ENCODE peak calls at places on chromosomes 4 and X, in six cellular contexts. C, N, I, O, G and E are unnamed samples. For H3K36me3, the result is how much of the 10 kb centered on the place peaks cover.

GRCh38 chrX:31036895-31037294 is 34.9 kb downstream of the FTHL17 start:
- DNase-seq in C (peak), N (peak), I (peak), O (no peak), G (peak), E (no peak)

GRCh38 chrX:72365126-72365525 is 59.4 kb upstream of the CITED1 start:
- DNase-seq in C (no peak), N (no peak), I (no peak), O (no peak), G (no peak), E (no peak)

GRCh38 chr4:80069837-80070788 is 2.9 kb downstream of the ANTXR2 start:
- DNase-seq in C (no peak), N (no peak), I (no peak), O (no peak), G (peak), E (no peak)

GRCh38 chr4:40844261-40844660 is 94.5 kb downstream of the NSUN7 start:
- DNase-seq in C (no peak), N (no peak), I (no peak), O (peak), G (no peak), E (no peak)

GRCh38 chr4:110197421-110198398 is 705 bp downstream of the ELOVL6 start:
- DNase-seq in C (no peak), N (peak), I (no peak), O (peak), G (no peak), E (no peak)

GRCh38 chr4:126046081-126046614 is 731.4 kb downstream of the FAT4 start:
- DNase-seq in C (no peak), N (no peak), I (no peak), O (no peak), G (no peak), E (no peak)

GRCh38 chrX:19824603-19825002 is 62.8 kb downstream of the SH3KBP1 start:
- DNase-seq in C (no peak), N (no peak), I (no peak), O (no peak), G (no peak), E (no peak)

GRCh38 chr4:155809835-155810234 is 51.0 kb downstream of the GUCY1B1 start:
- DNase-seq in C (peak), N (no peak), I (no peak), O (no peak), G (peak), E (no peak)

GRCh38 chr4:105186701-105187158 is 40.1 kb downstream of the TET2 start:
- DNase-seq in C (no peak), N (no peak), I (no peak), O (no peak), G (no peak), E (no peak)

GRCh38 chr4:87679449-87680169 is 29.5 kb downstream of the DMP1 start:
- DNase-seq in C (peak), N (peak), I (no peak), O (peak), G (peak), E (no peak)

GRCh38 chr4:148238797-148239196 is 203.4 kb downstream of the NR3C2 start:
- DNase-seq in C (no peak), N (peak), I (no peak), O (no peak), G (no peak), E (no peak)

GRCh38 chr4:137032242-137032641 is 500.1 kb downstream of the PCDH18 start:
- DNase-seq in C (no peak), N (no peak), I (no peak), O (no peak), G (no peak), E (no peak)

GRCh38 chr4:147928400-147928799 is 196.5 kb downstream of the ARHGAP10 start:
- DNase-seq in C (no peak), N (no peak), I (no peak), O (no peak), G (no peak), E (no peak)

GRCh38 chr4:5152521-5152920 is 101.2 kb downstream of the STK32B start:
- DNase-seq in C (no peak), N (no peak), I (no peak), O (no peak), G (no peak), E (no peak)

GRCh38 chrX:37383313-37383712 is 34.1 kb downstream of the PRRG1 start:
- DNase-seq in C (no peak), N (no peak), I (no peak), O (no peak), G (no peak), E (no peak)

GRCh38 chrX:11588097-11588496 is 77.6 kb downstream of the ARHGAP6 start:
- DNase-seq in C (no peak), N (no peak), I (no peak), O (no peak), G (no peak), E (no peak)

GRCh38 chr4:123986268-123986798 is 589.7 kb downstream of the SPRY1 start:
- DNase-seq in C (no peak), N (peak), I (no peak), O (peak), G (no peak), E (no peak)

GRCh38 chr4:109921384-109921808 is 8.7 kb downstream of the EGF start:
- DNase-seq in C (no peak), N (no peak), I (no peak), O (no peak), G (no peak), E (no peak)

GRCh38 chr4:1445716-1446445 is 39.6 kb upstream of the NKX1-1 start:
- DNase-seq in C (no peak), N (no peak), I (no peak), O (peak), G (no peak), E (no peak)

GRCh38 chr4:107058828-107059227 is 22.7 kb upstream of the DKK2 start:
- DNase-seq in C (no peak), N (no peak), I (no peak), O (no peak), G (no peak), E (no peak)

GRCh38 chr4:88759039-88759631 is 61.5 kb upstream of the NAP1L5 start:
- DNase-seq in C (peak), N (no peak), I (no peak), O (no peak), G (no peak), E (no peak)

GRCh38 chrX:115892787-115893671 is 277.5 kb upstream of the AGTR2 start:
- DNase-seq in C (peak), N (peak), I (peak), O (peak), G (peak), E (peak)

GRCh38 chrX:9282325-9282724 is 182.5 kb upstream of the TBL1X start:
- DNase-seq in C (no peak), N (no peak), I (no peak), O (no peak), G (no peak), E (no peak)

GRCh38 chr4:71978192-71978845 is 53.5 kb upstream of the NPFFR2 start:
- DNase-seq in C (no peak), N (no peak), I (no peak), O (no peak), G (no peak), E (no peak)

GRCh38 chrX:97704881-97705280 is 821.2 kb downstream of the RPA4 start:
- DNase-seq in C (no peak), N (no peak), I (no peak), O (no peak), G (no peak), E (no peak)

GRCh38 chr4:34486964-34487363 is 1757.3 kb downstream of the ARAP2 start:
- DNase-seq in C (no peak), N (no peak), I (no peak), O (no peak), G (no peak), E (no peak)

GRCh38 chr4:12926189-12927066 is 557.7 kb downstream of the RAB28 start:
- DNase-seq in C (peak), N (no peak), I (no peak), O (no peak), G (no peak), E (no peak)

GRCh38 chrX:65647801-65648200 is 19.7 kb upstream of the MSN start:
- DNase-seq in C (no peak), N (no peak), I (no peak), O (no peak), G (no peak), E (no peak)

GRCh38 chrX:65643786-65644111 is 23.7 kb upstream of the MSN start:
- DNase-seq in C (no peak), N (no peak), I (no peak), O (no peak), G (no peak), E (no peak)

GRCh38 chrX:65643046-65643785 is 24.2 kb upstream of the MSN start:
- DNase-seq in C (no peak), N (no peak), I (no peak), O (no peak), G (no peak), E (peak)

GRCh38 chrX:65644621-65645287 is 22.7 kb upstream of the MSN start:
- DNase-seq in C (no peak), N (peak), I (peak), O (peak), G (peak), E (peak)
- TF ChIP-seq POLR2AphosphoS5 in C (no peak), N (no peak), I (peak), O (peak), G (no peak), E (no peak)

DNA sequence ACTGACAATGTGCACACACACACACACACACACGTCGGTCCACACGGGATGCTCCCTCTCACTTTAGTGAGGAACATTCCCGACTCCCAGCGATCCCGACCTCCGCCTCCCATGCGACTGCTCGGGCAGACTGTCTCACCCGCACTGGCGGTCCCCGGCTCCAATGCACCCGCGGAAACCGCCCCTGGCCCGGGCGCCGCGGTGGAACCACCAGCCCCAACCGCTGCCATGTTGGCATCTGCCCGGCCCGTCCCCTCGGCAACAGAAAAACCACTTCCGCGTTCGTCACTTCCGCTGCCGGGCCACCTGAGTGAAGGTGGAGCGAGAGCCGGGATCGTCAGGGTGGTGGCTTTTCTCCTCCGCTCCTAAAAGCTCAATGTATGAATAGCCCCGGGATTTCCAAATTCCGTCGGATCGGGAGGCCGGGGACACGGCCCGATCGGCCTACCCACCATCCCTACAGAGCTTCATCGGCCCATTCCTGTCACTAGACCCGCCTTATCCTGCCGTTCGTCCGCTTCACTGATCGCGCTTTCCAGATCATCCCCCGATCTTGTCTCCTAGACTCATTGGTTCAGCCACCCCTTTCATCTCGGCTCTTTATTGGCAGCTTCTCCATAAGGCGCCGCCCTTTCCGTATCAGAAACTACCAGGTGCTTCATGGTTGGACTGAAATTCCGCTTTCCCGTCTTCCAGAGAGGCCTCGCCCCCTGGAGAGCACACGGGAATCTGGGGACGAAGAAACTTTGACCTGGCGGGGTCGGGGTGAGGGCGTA is at the start of gene SLC35A2:
- DNase-seq in C (peak), N (peak), I (peak), O (peak), G (peak), E (peak)
- TF ChIP-seq POLR2A in C (peak), N (peak), I (peak), O (peak), G (peak), E (peak)

DNA sequence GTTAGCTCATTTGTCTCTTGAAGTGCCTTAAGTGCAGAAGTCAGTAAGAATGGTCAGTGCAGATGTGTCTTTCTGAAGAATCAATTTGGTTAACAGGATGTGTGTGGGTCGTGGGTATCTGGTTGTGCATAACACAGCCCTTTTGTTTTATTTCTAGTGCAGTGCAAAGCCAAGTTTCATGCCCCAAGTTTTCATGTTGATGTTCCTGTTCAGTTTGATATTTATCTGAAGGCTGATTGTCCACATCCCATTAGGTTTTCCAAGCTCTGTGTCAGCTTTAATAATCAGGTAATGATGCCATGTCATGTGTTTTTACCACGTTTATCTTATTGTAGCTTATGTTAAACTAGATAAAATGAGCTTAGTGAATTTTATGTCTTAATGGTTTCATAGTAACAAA is 27.4 kb downstream of the TRAPPC11 start:
- DNase-seq in C (no peak), N (no peak), I (no peak), O (no peak), G (no peak), E (no peak)
- H3K36me3 ChIP-seq in C (under half), N (under half), I (half or more), O (under half), G (under half), E (under half)

DNA sequence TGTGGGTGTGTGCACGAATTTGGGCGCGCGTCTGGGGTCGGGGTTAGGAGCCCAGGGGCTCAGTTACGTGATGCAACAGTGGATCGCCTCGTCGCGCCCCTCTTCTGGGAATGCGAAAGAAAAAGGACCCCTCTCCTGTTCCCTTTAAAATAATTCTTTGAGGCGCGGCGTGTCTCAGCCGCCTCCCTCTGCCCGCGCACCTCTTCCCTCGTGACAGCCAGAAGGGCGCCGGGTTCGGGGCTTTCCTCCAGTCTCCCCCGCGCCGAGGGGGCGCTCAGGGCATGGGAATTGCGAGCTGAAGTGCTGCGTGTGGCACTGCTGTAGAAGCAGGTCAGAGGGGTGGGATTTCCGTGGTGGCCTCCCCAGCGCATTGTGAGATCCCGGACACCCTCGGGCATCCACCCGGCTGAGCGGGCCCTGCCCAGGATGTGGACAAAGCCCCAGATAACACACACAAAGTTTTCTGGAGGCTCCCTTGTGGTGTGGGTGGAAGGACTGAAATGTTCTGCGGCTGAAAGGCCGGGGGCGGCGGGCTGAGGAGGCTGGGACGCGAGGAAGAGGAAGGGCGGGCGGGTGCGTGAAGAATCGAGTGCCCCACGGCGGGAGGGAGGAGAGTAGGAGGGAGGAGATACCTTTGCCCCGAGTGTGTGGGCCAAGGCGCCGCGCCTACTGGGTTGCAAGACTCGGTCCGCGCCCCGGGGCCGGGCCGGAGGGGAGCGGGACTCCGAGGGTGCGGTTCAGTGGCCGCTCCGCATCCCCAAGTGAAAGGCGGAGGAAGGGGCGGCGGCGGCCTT is 697 bp downstream of the SEPTIN11 start:
- DNase-seq in C (peak), N (peak), I (peak), O (peak), G (no peak), E (no peak)
- TF ChIP-seq POLR2AphosphoS5 in C (no peak), N (peak), I (no peak), O (peak), G (no peak), E (no peak)

GRCh38 chrX:84501798-84502628 is at the start of gene HDX:
- DNase-seq in C (peak), N (peak), I (peak), O (peak), G (no peak), E (peak)
- TF ChIP-seq POLR2A in C (no peak), N (peak), I (no peak), O (no peak), G (no peak), E (no peak)

GRCh38 chrX:1598021-1598875 is 6.8 kb downstream of the AKAP17A start:
- DNase-seq in C (no peak), N (no peak), I (peak), O (no peak), G (no peak), E (no peak)
- H3K36me3 ChIP-seq in C (under half), N (half or more), I (half or more), O (half or more), G (under half), E (under half)

GRCh38 chrX:132716006-132716405 is 227.2 kb upstream of the MBNL3 start:
- DNase-seq in C (no peak), N (no peak), I (no peak), O (no peak), G (no peak), E (no peak)
- TF ChIP-seq POLR2AphosphoS5 in C (no peak), N (no peak), I (no peak), O (no peak), G (no peak), E (no peak)

DNA sequence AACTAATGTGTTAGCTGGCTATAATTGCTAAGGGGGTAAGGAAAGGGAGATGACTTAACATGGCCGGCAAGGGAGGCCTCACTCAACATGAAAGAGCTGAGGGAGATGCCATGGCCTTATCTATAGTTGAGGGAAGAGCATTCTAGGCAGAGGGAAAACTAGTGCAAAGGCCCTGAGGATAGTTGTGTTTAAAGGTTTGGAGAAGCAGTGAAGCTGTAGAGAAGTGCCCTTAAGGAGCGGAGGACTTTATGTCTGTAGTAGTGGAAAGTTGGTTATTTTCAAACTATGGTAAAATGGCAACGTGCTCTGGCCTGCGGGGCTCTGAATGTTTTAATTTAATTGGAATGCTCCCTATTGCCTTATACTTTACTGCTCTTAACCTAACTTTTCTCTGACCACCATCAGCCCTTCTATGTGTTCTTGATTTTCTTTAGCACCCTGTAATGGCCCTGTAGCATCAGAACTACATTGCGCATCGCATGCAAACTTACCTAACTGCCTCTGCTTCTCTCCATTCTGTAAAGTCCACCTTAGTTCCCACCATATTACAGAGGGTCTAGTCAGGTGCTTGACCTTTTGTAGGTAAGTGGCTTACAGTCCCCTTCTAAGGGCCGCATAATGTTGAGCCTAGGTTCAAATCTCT is 35.8 kb downstream of the ERVMER34-1 start:
- DNase-seq in C (no peak), N (no peak), I (no peak), O (no peak), G (no peak), E (no peak)
- TF ChIP-seq POLR2A in C (no peak), N (no peak), I (no peak), O (no peak), G (no peak), E (no peak)

DNA sequence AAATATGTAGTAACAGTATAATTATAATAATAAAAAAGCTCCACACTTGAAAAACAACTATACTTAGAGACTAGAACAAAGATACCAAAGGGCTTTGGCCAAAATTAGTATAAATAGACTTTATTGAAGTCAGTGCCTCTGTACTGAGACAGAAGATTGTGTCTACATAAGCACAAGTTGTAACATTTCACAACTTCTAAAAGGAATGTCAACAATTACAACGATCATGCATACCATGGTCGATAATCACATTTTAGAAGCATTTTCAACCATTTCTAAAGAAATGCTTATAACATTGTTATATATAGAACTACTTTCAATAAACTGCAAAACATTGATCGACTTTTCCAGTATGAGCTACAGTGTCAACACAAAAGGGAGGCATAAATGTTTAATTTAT is 57.0 kb downstream of the DHX15 start:
- DNase-seq in C (no peak), N (no peak), I (no peak), O (no peak), G (no peak), E (no peak)
- H3K36me3 ChIP-seq in C (under half), N (under half), I (half or more), O (under half), G (under half), E (under half)